ENCODE peak calls at places on chromosomes 4 and X, in four cellular contexts. O is fibroblast of the aortic adventitia; H is stimulated activated CD4-positive, alpha-beta T cell treated with anti-CD3 and anti-CD28 coated beads, Interleukin-1b, Interleukin-23, amount 100 ng/mL, for 24 hours; B is foreskin fibroblast. W is an unnamed sample.

GRCh38 chr4:103892616-103893015 is 172.8 kb upstream of the TACR3 start:
- DNase-seq in B (no peak), H (no peak), O (no peak), W (no peak)

GRCh38 chr4:17385403-17385802 is 126.5 kb downstream of the QDPR start:
- DNase-seq in B (peak; percentile 8), H (no peak), O (peak; percentile 47), W (peak; percentile 37)

GRCh38 chr4:75653845-75654503 is 19.2 kb downstream of the G3BP2 start:
- DNase-seq in B (no peak), H (no peak), O (peak; percentile 50), W (peak; percentile 56)

GRCh38 chr4:186200436-186201409 is 9.4 kb downstream of the CYP4V2 start:
- DNase-seq in B (no peak), O (no peak), H (no peak), W (no peak)

GRCh38 chrX:28847423-28847822 is 260.2 kb downstream of the IL1RAPL1 start:
- DNase-seq in B (no peak), H (no peak), O (peak; percentile 22), W (peak; percentile 48)

GRCh38 chr4:121582296-121582695 is 114.5 kb downstream of the ANXA5 start:
- DNase-seq in O (no peak), H (no peak), B (peak; percentile 3), W (no peak)

GRCh38 chr4:134911941-134912340 is 710.4 kb upstream of the PABPC4L start:
- DNase-seq in O (no peak), B (no peak), H (no peak), W (no peak)

GRCh38 chrX:111338095-111338698 is 67.9 kb upstream of the CAPN6 start:
- DNase-seq in H (no peak), B (no peak), O (no peak), W (no peak)

GRCh38 chr4:24105183-24106039 is 215.6 kb upstream of the PPARGC1A start:
- DNase-seq in B (peak; percentile 95), O (peak; percentile 92), H (no peak), W (peak; percentile 94)

GRCh38 chrX:112636288-112636687 is 43.5 kb downstream of the LHFPL1 start:
- DNase-seq in B (no peak), O (peak; percentile 30), H (no peak), W (peak; percentile 64)

GRCh38 chr4:52713456-52713937 is 37.7 kb downstream of the ERVMER34-1 start:
- DNase-seq in H (no peak), B (no peak), O (no peak), W (peak; percentile 8)

GRCh38 chrX:16320765-16321355 is 153.6 kb downstream of the MAGEB17 start:
- DNase-seq in H (no peak), O (peak; percentile 21), B (no peak), W (no peak)

GRCh38 chr4:1240721-1241465 is 8.0 kb downstream of the CTBP1 start:
- DNase-seq in B (no peak), O (no peak), H (no peak), W (no peak)